ENCODE peak calls at places on chromosomes 11 and 22, in seven cellular contexts. One of them, this sample, is unnamed.

GRCh38 chr22:35538801-35539321 is 1.8 kb upstream of the RASD2 start:
- DNase-seq in Caki2: no peak
- DNase-seq in GM19239: peak; percentile 50
- DNase-seq in AG09309: no peak
- DNase-seq in T-helper 9 cell: peak; percentile 13
- DNase-seq in iris pigment epithelial cell: no peak
- DNase-seq in tibial artery: no peak
- DNase-seq in this sample: peak; percentile 63

GRCh38 chr22:49377306-49377705 is 450.4 kb downstream of the BRD1 start:
- DNase-seq in Caki2: no peak
- DNase-seq in GM19239: no peak
- DNase-seq in AG09309: no peak
- DNase-seq in T-helper 9 cell: no peak
- DNase-seq in iris pigment epithelial cell: no peak
- DNase-seq in tibial artery: no peak
- DNase-seq in this sample: no peak

GRCh38 chr11:99773646-99774045 is 752.9 kb downstream of the CNTN5 start:
- DNase-seq in Caki2: peak; percentile 67
- DNase-seq in GM19239: no peak
- DNase-seq in AG09309: no peak
- DNase-seq in T-helper 9 cell: no peak
- DNase-seq in iris pigment epithelial cell: peak; percentile 88
- DNase-seq in tibial artery: no peak
- DNase-seq in this sample: peak; percentile 12

GRCh38 chr22:28563636-28564035 is 116.0 kb downstream of the TTC28 start:
- DNase-seq in Caki2: no peak
- DNase-seq in GM19239: no peak
- DNase-seq in AG09309: no peak
- DNase-seq in T-helper 9 cell: no peak
- DNase-seq in iris pigment epithelial cell: no peak
- DNase-seq in tibial artery: no peak
- DNase-seq in this sample: no peak

GRCh38 chr11:131912127-131912526 is 541.7 kb downstream of the NTM start:
- DNase-seq in Caki2: no peak
- DNase-seq in GM19239: no peak
- DNase-seq in AG09309: no peak
- DNase-seq in T-helper 9 cell: no peak
- DNase-seq in iris pigment epithelial cell: no peak
- DNase-seq in tibial artery: no peak
- DNase-seq in this sample: no peak

GRCh38 chr22:20055654-20056053 is 24.4 kb upstream of the DGCR8 start:
- DNase-seq in Caki2: no peak
- DNase-seq in GM19239: no peak
- DNase-seq in AG09309: no peak
- DNase-seq in T-helper 9 cell: no peak
- DNase-seq in iris pigment epithelial cell: no peak
- DNase-seq in tibial artery: no peak
- DNase-seq in this sample: no peak

GRCh38 chr11:124278261-124278660 is 22.1 kb downstream of the OR8G5 start:
- DNase-seq in Caki2: no peak
- DNase-seq in GM19239: no peak
- DNase-seq in AG09309: no peak
- DNase-seq in T-helper 9 cell: no peak
- DNase-seq in iris pigment epithelial cell: peak; percentile 41
- DNase-seq in tibial artery: no peak
- DNase-seq in this sample: no peak

GRCh38 chr11:80944758-80945157 is 1503.9 kb upstream of the TENM4 start:
- DNase-seq in Caki2: no peak
- DNase-seq in GM19239: no peak
- DNase-seq in AG09309: no peak
- DNase-seq in T-helper 9 cell: no peak
- DNase-seq in iris pigment epithelial cell: no peak
- DNase-seq in tibial artery: no peak
- DNase-seq in this sample: no peak

GRCh38 chr22:36873614-36874308 is 13.0 kb downstream of the NCF4 start:
- DNase-seq in Caki2: peak; percentile 28
- DNase-seq in GM19239: peak; percentile 68
- DNase-seq in AG09309: peak; percentile 82
- DNase-seq in T-helper 9 cell: no peak
- DNase-seq in iris pigment epithelial cell: peak; percentile 66
- DNase-seq in tibial artery: peak; percentile 36
- DNase-seq in this sample: peak; percentile 59

GRCh38 chr22:19943665-19944026 is 2.0 kb upstream of the TXNRD2 start:
- DNase-seq in Caki2: peak; percentile 49
- DNase-seq in GM19239: no peak
- DNase-seq in AG09309: peak; percentile 55
- DNase-seq in T-helper 9 cell: no peak
- DNase-seq in iris pigment epithelial cell: peak; percentile 77
- DNase-seq in tibial artery: no peak
- DNase-seq in this sample: peak; percentile 85

GRCh38 chr11:7353100-7353499 is 101.4 kb downstream of the SYT9 start:
- DNase-seq in Caki2: no peak
- DNase-seq in GM19239: peak; percentile 7
- DNase-seq in AG09309: no peak
- DNase-seq in T-helper 9 cell: no peak
- DNase-seq in iris pigment epithelial cell: peak; percentile 19
- DNase-seq in tibial artery: no peak
- DNase-seq in this sample: peak; percentile 35

GRCh38 chr11:130602700-130603584 is 154.5 kb downstream of the ADAMTS15 start:
- DNase-seq in Caki2: no peak
- DNase-seq in GM19239: no peak
- DNase-seq in AG09309: no peak
- DNase-seq in T-helper 9 cell: no peak
- DNase-seq in iris pigment epithelial cell: no peak
- DNase-seq in tibial artery: no peak
- DNase-seq in this sample: no peak

GRCh38 chr11:848988-849824 is 6.6 kb downstream of the TSPAN4 start:
- DNase-seq in Caki2: no peak
- DNase-seq in GM19239: no peak
- DNase-seq in AG09309: no peak
- DNase-seq in T-helper 9 cell: no peak
- DNase-seq in iris pigment epithelial cell: no peak
- DNase-seq in tibial artery: no peak
- DNase-seq in this sample: no peak

GRCh38 chr22:41511521-41511968 is 32.7 kb downstream of the POLR3H start:
- DNase-seq in Caki2: no peak
- DNase-seq in GM19239: no peak
- DNase-seq in AG09309: no peak
- DNase-seq in T-helper 9 cell: no peak
- DNase-seq in iris pigment epithelial cell: no peak
- DNase-seq in tibial artery: no peak
- DNase-seq in this sample: no peak

GRCh38 chr11:134074346-134074745 is 5.5 kb downstream of the JAM3 start:
- DNase-seq in Caki2: no peak
- DNase-seq in GM19239: no peak
- DNase-seq in AG09309: no peak
- DNase-seq in T-helper 9 cell: no peak
- DNase-seq in iris pigment epithelial cell: peak; percentile 44
- DNase-seq in tibial artery: no peak
- DNase-seq in this sample: peak; percentile 41

GRCh38 chr11:102497061-102497460 is 33.5 kb downstream of the MMP7 start:
- DNase-seq in Caki2: no peak
- DNase-seq in GM19239: no peak
- DNase-seq in AG09309: peak; percentile 20
- DNase-seq in T-helper 9 cell: no peak
- DNase-seq in iris pigment epithelial cell: peak; percentile 59
- DNase-seq in tibial artery: no peak
- DNase-seq in this sample: no peak

GRCh38 chr11:7924526-7924925 is 6.5 kb downstream of the OR10A6 start:
- DNase-seq in Caki2: no peak
- DNase-seq in GM19239: no peak
- DNase-seq in AG09309: no peak
- DNase-seq in T-helper 9 cell: no peak
- DNase-seq in iris pigment epithelial cell: peak; percentile 24
- DNase-seq in tibial artery: no peak
- DNase-seq in this sample: no peak

GRCh38 chr11:47914743-47915142 is 65.6 kb upstream of the PTPRJ start:
- DNase-seq in Caki2: no peak
- DNase-seq in GM19239: no peak
- DNase-seq in AG09309: no peak
- DNase-seq in T-helper 9 cell: no peak
- DNase-seq in iris pigment epithelial cell: no peak
- DNase-seq in tibial artery: no peak
- DNase-seq in this sample: no peak

GRCh38 chr11:62792193-62792575 is 378 bp upstream of the TMEM223 start:
- DNase-seq in Caki2: no peak
- DNase-seq in GM19239: no peak
- DNase-seq in AG09309: no peak
- DNase-seq in T-helper 9 cell: no peak
- DNase-seq in iris pigment epithelial cell: no peak
- DNase-seq in tibial artery: no peak
- DNase-seq in this sample: no peak

GRCh38 chr11:95404370-95404769 is 173.4 kb upstream of the SESN3 start:
- DNase-seq in Caki2: no peak
- DNase-seq in GM19239: no peak
- DNase-seq in AG09309: no peak
- DNase-seq in T-helper 9 cell: no peak
- DNase-seq in iris pigment epithelial cell: no peak
- DNase-seq in tibial artery: no peak
- DNase-seq in this sample: no peak

GRCh38 chr11:47003180-47003877 is 66.8 kb downstream of the CSTPP1 start:
- DNase-seq in Caki2: no peak
- DNase-seq in GM19239: no peak
- DNase-seq in AG09309: no peak
- DNase-seq in T-helper 9 cell: no peak
- DNase-seq in iris pigment epithelial cell: no peak
- DNase-seq in tibial artery: no peak
- DNase-seq in this sample: no peak

GRCh38 chr11:58866788-58867187 is 22.3 kb upstream of the GLYATL2 start:
- DNase-seq in Caki2: no peak
- DNase-seq in GM19239: no peak
- DNase-seq in AG09309: no peak
- DNase-seq in T-helper 9 cell: no peak
- DNase-seq in iris pigment epithelial cell: peak; percentile 7
- DNase-seq in tibial artery: no peak
- DNase-seq in this sample: peak; percentile 13

GRCh38 chr11:43738600-43739409 is 58.3 kb downstream of the HSD17B12 start:
- DNase-seq in Caki2: peak; percentile 19
- DNase-seq in GM19239: no peak
- DNase-seq in AG09309: peak; percentile 78
- DNase-seq in T-helper 9 cell: no peak
- DNase-seq in iris pigment epithelial cell: peak; percentile 91
- DNase-seq in tibial artery: no peak
- DNase-seq in this sample: peak; percentile 60

GRCh38 chr11:64285885-64286800 is 495 bp downstream of the GPR137 start:
- DNase-seq in Caki2: no peak
- DNase-seq in GM19239: no peak
- DNase-seq in AG09309: no peak
- DNase-seq in T-helper 9 cell: no peak
- DNase-seq in iris pigment epithelial cell: no peak
- DNase-seq in tibial artery: no peak
- DNase-seq in this sample: peak; percentile 33

GRCh38 chr11:11786771-11787170 is 55.0 kb upstream of the USP47 start:
- DNase-seq in Caki2: peak; percentile 32
- DNase-seq in GM19239: no peak
- DNase-seq in AG09309: no peak
- DNase-seq in T-helper 9 cell: no peak
- DNase-seq in iris pigment epithelial cell: peak; percentile 36
- DNase-seq in tibial artery: no peak
- DNase-seq in this sample: no peak

GRCh38 chr11:67024410-67024809 is 1.5 kb downstream of the SYT12 start:
- DNase-seq in Caki2: no peak
- DNase-seq in GM19239: no peak
- DNase-seq in AG09309: no peak
- DNase-seq in T-helper 9 cell: peak; percentile 28
- DNase-seq in iris pigment epithelial cell: no peak
- DNase-seq in tibial artery: no peak
- DNase-seq in this sample: peak; percentile 72

GRCh38 chr22:44623771-44624510 is 78.1 kb upstream of the PRR5 start:
- DNase-seq in Caki2: no peak
- DNase-seq in GM19239: no peak
- DNase-seq in AG09309: no peak
- DNase-seq in T-helper 9 cell: no peak
- DNase-seq in iris pigment epithelial cell: peak; percentile 12
- DNase-seq in tibial artery: no peak
- DNase-seq in this sample: peak; percentile 69

GRCh38 chr11:73995247-73995646 is 12.6 kb upstream of the UCP2 start:
- DNase-seq in Caki2: no peak
- DNase-seq in GM19239: no peak
- DNase-seq in AG09309: no peak
- DNase-seq in T-helper 9 cell: no peak
- DNase-seq in iris pigment epithelial cell: no peak
- DNase-seq in tibial artery: no peak
- DNase-seq in this sample: no peak

GRCh38 chr11:126474888-126475626 is 119.6 kb downstream of the ST3GAL4 start:
- DNase-seq in Caki2: no peak
- DNase-seq in GM19239: no peak
- DNase-seq in AG09309: no peak
- DNase-seq in T-helper 9 cell: no peak
- DNase-seq in iris pigment epithelial cell: no peak
- DNase-seq in tibial artery: no peak
- DNase-seq in this sample: no peak

GRCh38 chr11:103035656-103036434 is 56.1 kb downstream of the DCUN1D5 start:
- DNase-seq in Caki2: peak; percentile 65
- DNase-seq in GM19239: peak; percentile 16
- DNase-seq in AG09309: peak; percentile 81
- DNase-seq in T-helper 9 cell: peak; percentile 3
- DNase-seq in iris pigment epithelial cell: peak; percentile 90
- DNase-seq in tibial artery: no peak
- DNase-seq in this sample: peak; percentile 53

GRCh38 chr11:15826826-15827225 is 529.5 kb downstream of the SOX6 start:
- DNase-seq in Caki2: peak; percentile 8
- DNase-seq in GM19239: no peak
- DNase-seq in AG09309: no peak
- DNase-seq in T-helper 9 cell: no peak
- DNase-seq in iris pigment epithelial cell: peak; percentile 5
- DNase-seq in tibial artery: no peak
- DNase-seq in this sample: peak; percentile 52

This sample was measured in Daoy.